ENCODE peak calls at places on chromosomes 12 and 14, in seven cellular contexts. Y, K, Q, M, V, P and O are unnamed samples.

GRCh38 chr12:442235-442884 is 17.4 kb upstream of the B4GALNT3 start:
- DNase-seq in Y (no peak), P (peak), Q (peak), M (peak), K (peak), V (no peak), O (no peak)

GRCh38 chr14:100523536-100524025 is 63.6 kb downstream of the BEGAIN start:
- DNase-seq in Y (no peak), K (no peak), M (no peak), P (no peak), V (no peak), Q (no peak), O (no peak)

GRCh38 chr14:97219356-97220017 is 422.3 kb downstream of the VRK1 start:
- DNase-seq in V (no peak), Y (no peak), K (no peak), M (no peak), P (no peak), Q (peak), O (no peak)

GRCh38 chr14:36507847-36508417 is 12.1 kb downstream of the NKX2-1 start:
- DNase-seq in Y (no peak), M (no peak), Q (no peak), P (no peak), V (no peak), K (no peak), O (no peak)

GRCh38 chr14:36221097-36221496 is 44.6 kb upstream of the PTCSC3 start:
- DNase-seq in K (no peak), V (no peak), M (no peak), P (no peak), Y (no peak), Q (no peak), O (no peak)

GRCh38 chr14:59236195-59236594 is 47.7 kb downstream of the DAAM1 start:
- DNase-seq in Q (no peak), M (no peak), K (no peak), P (no peak), Y (no peak), V (no peak), O (no peak)

GRCh38 chr14:77498120-77498979 is at the start of gene ISM2:
- DNase-seq in K (peak), Y (no peak), M (peak), P (no peak), V (peak), Q (peak), O (peak)

GRCh38 chr12:70733385-70733784 is 96.2 kb upstream of the PTPRB start:
- DNase-seq in Y (no peak), M (peak), P (peak), K (peak), Q (peak), V (peak), O (peak)

GRCh38 chr14:55245657-55246268 is 25.5 kb upstream of the FBXO34 start:
- DNase-seq in P (no peak), Q (peak), K (peak), V (peak), M (peak), Y (no peak), O (peak)

GRCh38 chr14:25103261-25103660 is 53.3 kb upstream of the STXBP6 start:
- DNase-seq in M (no peak), Q (no peak), Y (no peak), K (no peak), V (no peak), P (no peak), O (no peak)

GRCh38 chr14:99627510-99628381 is 17.2 kb upstream of the HHIPL1 start:
- DNase-seq in Y (no peak), K (no peak), V (no peak), Q (no peak), P (no peak), M (no peak), O (no peak)

GRCh38 chr12:25493682-25494081 is 59.4 kb downstream of the LMNTD1 start:
- DNase-seq in M (no peak), Y (no peak), K (no peak), Q (no peak), V (no peak), P (no peak), O (no peak)

GRCh38 chr12:91732086-91732485 is 413.6 kb downstream of the BTG1 start:
- DNase-seq in Q (no peak), K (peak), P (no peak), Y (no peak), V (no peak), M (no peak), O (no peak)

GRCh38 chr12:64826234-64826633 is 1.8 kb downstream of the TBC1D30 start:
- DNase-seq in V (peak), K (peak), Q (peak), Y (peak), P (peak), M (peak), O (peak)

GRCh38 chr14:82855912-82856381 is 1322.3 kb upstream of the SEL1L start:
- DNase-seq in Y (peak), V (peak), K (no peak), P (no peak), Q (no peak), M (no peak), O (no peak)

GRCh38 chr12:77965790-77966189 is 135.1 kb downstream of the NAV3 start:
- DNase-seq in Y (no peak), V (no peak), Q (no peak), K (no peak), M (no peak), P (no peak), O (no peak)

GRCh38 chr14:104384776-104385071 is 194.8 kb upstream of the C14orf180 start:
- DNase-seq in P (no peak), K (no peak), Q (no peak), V (no peak), M (no peak), Y (no peak), O (peak)

GRCh38 chr12:6966351-6966750 is 4.1 kb downstream of the PHB2 start:
- DNase-seq in Y (no peak), P (no peak), Q (no peak), M (no peak), V (no peak), K (no peak), O (no peak)

GRCh38 chr14:73727181-73727580 is 13.0 kb upstream of the PNMA1 start:
- DNase-seq in K (no peak), Q (no peak), Y (no peak), M (no peak), V (no peak), P (no peak), O (no peak)

GRCh38 chr14:93744176-93744575 is 44.1 kb downstream of the PRIMA1 start:
- DNase-seq in Y (no peak), Q (no peak), K (no peak), V (no peak), P (no peak), M (no peak), O (no peak)

GRCh38 chr12:65720136-65720535 is 104.1 kb upstream of the HMGA2 start:
- DNase-seq in K (peak), Q (no peak), M (no peak), P (peak), V (no peak), Y (peak), O (no peak)

GRCh38 chr14:72617391-72618011 is 276.4 kb downstream of the DPF3 start:
- DNase-seq in Y (peak), P (no peak), M (no peak), Q (no peak), K (peak), V (no peak), O (no peak)

GRCh38 chr14:36420288-36420687 is 99.7 kb downstream of the NKX2-1 start:
- DNase-seq in V (no peak), Q (no peak), Y (no peak), M (no peak), K (no peak), P (no peak), O (no peak)

GRCh38 chr14:89849931-89850330 is 104.6 kb downstream of the EFCAB11 start:
- DNase-seq in V (no peak), Q (no peak), P (no peak), K (peak), Y (no peak), M (no peak), O (no peak)

GRCh38 chr14:52044791-52045522 is 23.9 kb downstream of the NID2 start:
- DNase-seq in V (no peak), Y (no peak), Q (no peak), K (peak), M (no peak), P (peak), O (no peak)

GRCh38 chr12:32644455-32644854 is 34.6 kb upstream of the DNM1L start:
- DNase-seq in Q (no peak), K (no peak), Y (no peak), V (no peak), M (no peak), P (no peak), O (no peak)

GRCh38 chr14:64968167-64968566 is 4.0 kb downstream of the RAB15 start:
- DNase-seq in M (no peak), K (no peak), P (no peak), Q (no peak), V (no peak), Y (no peak), O (no peak)

GRCh38 chr14:22332671-22333407 is 256.2 kb downstream of the DAD1 start:
- DNase-seq in M (no peak), Q (no peak), P (no peak), K (no peak), Y (no peak), V (no peak), O (no peak)

GRCh38 chr12:124277394-124278222 is 17.3 kb upstream of the RFLNA start:
- DNase-seq in Q (peak), M (no peak), P (no peak), V (no peak), K (no peak), Y (no peak), O (no peak)

GRCh38 chr12:93183940-93184663 is 193.6 kb upstream of the NUDT4 start:
- DNase-seq in Y (no peak), Q (peak), K (peak), M (no peak), V (peak), P (no peak), O (peak)

GRCh38 chr12:99212275-99212674 is 435.3 kb upstream of the GARIN6 start:
- DNase-seq in K (no peak), P (no peak), Q (no peak), Y (no peak), M (no peak), V (no peak), O (no peak)

GRCh38 chr12:65695077-65695865 is 129.0 kb upstream of the HMGA2 start:
- DNase-seq in Q (no peak), M (no peak), K (peak), V (no peak), P (peak), Y (peak), O (no peak)